ENCODE peak calls at places on chromosomes 3 and 15, in nine cellular contexts. D is cardiac muscle cell, Y is lower lobe of right lung, N is aorta, O is BE2C, G is K562, F is H9, E is upper lobe of right lung, I is RWPE2. B is an unnamed sample.

GRCh38 chr3:180467177-180467576 is 134.8 kb upstream of the TTC14 start:
- DNase-seq in D (no peak), Y (no peak), N (no peak), O (no peak), G (no peak), F (no peak), E (no peak), I (no peak), B (no peak)

GRCh38 chr15:95556866-95557225 is 773.7 kb upstream of the NR2F2 start:
- DNase-seq in D (no peak), Y (no peak), N (no peak), O (no peak), G (no peak), F (no peak), E (no peak), I (no peak), B (no peak)

GRCh38 chr3:52872245-52872644 is 25.1 kb downstream of the STIMATE start:
- DNase-seq in D (no peak), Y (no peak), N (no peak), O (no peak), G (no peak), F (no peak), E (no peak), I (no peak), B (no peak)

GRCh38 chr3:48065035-48065434 is 48.8 kb upstream of the MAP4 start:
- DNase-seq in D (no peak), Y (no peak), N (no peak), O (no peak), G (no peak), F (no peak), E (no peak), I (no peak), B (no peak)

GRCh38 chr3:183161552-183162345 is 785 bp downstream of the LAMP3 start:
- DNase-seq in D (peak; percentile 61), Y (no peak), N (no peak), O (no peak), G (no peak), F (peak; percentile 74), E (no peak), I (no peak), B (no peak)

GRCh38 chr3:151437906-151438305 is 23.0 kb downstream of the IGSF10 start:
- DNase-seq in D (no peak), Y (no peak), N (no peak), O (no peak), G (no peak), F (no peak), E (no peak), I (no peak), B (no peak)

GRCh38 chr3:172595648-172596393 is 72.6 kb upstream of the TNFSF10 start:
- DNase-seq in D (peak; percentile 52), Y (no peak), N (no peak), O (no peak), G (peak; percentile 32), F (no peak), E (no peak), I (no peak), B (no peak)

GRCh38 chr15:95302206-95302605 is 1028.3 kb upstream of the NR2F2 start:
- DNase-seq in D (no peak), Y (no peak), N (no peak), O (no peak), G (no peak), F (no peak), E (no peak), I (no peak), B (no peak)

GRCh38 chr15:77118787-77119410 is 48.0 kb upstream of the TSPAN3 start:
- DNase-seq in D (peak; percentile 66), Y (no peak), N (no peak), O (peak; percentile 38), G (no peak), F (no peak), E (no peak), I (no peak), B (peak; percentile 26)

GRCh38 chr3:121748638-121749275 is 784 bp downstream of the GOLGB1 start:
- DNase-seq in D (peak; percentile 75), Y (peak; percentile 81), N (no peak), O (no peak), G (no peak), F (no peak), E (no peak), I (no peak), B (peak; percentile 17)

GRCh38 chr3:60536420-60536819 is 714.8 kb downstream of the FHIT start:
- DNase-seq in D (no peak), Y (no peak), N (no peak), O (no peak), G (no peak), F (no peak), E (no peak), I (no peak), B (no peak)

GRCh38 chr15:55715355-55716076 is 27.4 kb downstream of the PRTG start:
- DNase-seq in D (peak; percentile 56), Y (no peak), N (no peak), O (no peak), G (no peak), F (peak; percentile 32), E (no peak), I (no peak), B (no peak)

GRCh38 chr15:72982750-72983149 is 69.5 kb upstream of the NEO1 start:
- DNase-seq in D (no peak), Y (no peak), N (no peak), O (no peak), G (no peak), F (no peak), E (no peak), I (no peak), B (no peak)

GRCh38 chr3:52679811-52680210 is 5.9 kb downstream of the PBRM1 start:
- DNase-seq in D (no peak), Y (no peak), N (no peak), O (no peak), G (no peak), F (no peak), E (no peak), I (no peak), B (no peak)

GRCh38 chr15:66981746-66982145 is 83.7 kb upstream of the SMAD3 start:
- DNase-seq in D (no peak), Y (no peak), N (no peak), O (no peak), G (peak; percentile 3), F (no peak), E (no peak), I (no peak), B (no peak)

DNA sequence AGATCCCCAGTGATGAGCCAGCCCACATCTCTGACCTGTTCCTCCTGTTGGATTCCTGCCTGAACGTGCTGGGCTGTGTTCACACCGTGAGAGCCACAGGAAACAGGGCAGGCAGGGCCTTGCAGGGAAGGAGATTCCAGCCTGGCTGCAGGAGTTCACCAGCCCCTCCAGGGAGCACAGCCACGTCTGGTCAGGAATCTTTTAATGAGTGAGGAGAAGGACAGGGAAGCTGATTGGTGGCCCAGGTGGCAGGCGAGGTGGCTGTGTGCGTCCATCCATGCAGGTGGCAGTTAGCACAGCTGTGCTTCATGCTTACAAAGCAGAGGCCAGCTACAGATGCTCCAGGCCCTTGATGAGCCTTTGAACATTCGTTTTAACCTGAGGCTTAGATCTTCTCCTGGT is 10.5 kb downstream of the LRRK1 start:
- DNase-seq in D (peak; percentile 37), Y (no peak), N (no peak), O (no peak), G (no peak), F (no peak), E (no peak), I (no peak), B (no peak)
- H3K4me1 ChIP-seq in D (peaks cover 7% of the 10 kb centered on the region), Y (no peaks in the 10 kb centered on the region), N (no peaks in the 10 kb centered on the region), O (no peaks in the 10 kb centered on the region), G (no peaks in the 10 kb centered on the region), F (no peaks in the 10 kb centered on the region), E (no peaks in the 10 kb centered on the region), I (peaks cover 15% of the 10 kb centered on the region), B (no peaks in the 10 kb centered on the region)

GRCh38 chr3:166011771-166012170 is 174.5 kb upstream of the BCHE start:
- DNase-seq in D (no peak), Y (no peak), N (no peak), O (no peak), G (no peak), F (no peak), E (no peak), I (no peak), B (no peak)
- H3K27me3 ChIP-seq in D (no peaks in the 10 kb centered on the region), Y (no peaks in the 10 kb centered on the region), N (no peaks in the 10 kb centered on the region), O (no peaks in the 10 kb centered on the region), G (no peaks in the 10 kb centered on the region), F (no peaks in the 10 kb centered on the region), E (no peaks in the 10 kb centered on the region), I (no peaks in the 10 kb centered on the region), B (no peaks in the 10 kb centered on the region)

GRCh38 chr3:482479-482878 is 285.9 kb downstream of the CHL1 start:
- DNase-seq in D (no peak), Y (no peak), N (peak; percentile 71), O (no peak), G (no peak), F (no peak), E (no peak), I (peak; percentile 34), B (no peak)

GRCh38 chr3:480070-480469 is 283.5 kb downstream of the CHL1 start:
- DNase-seq in D (no peak), Y (no peak), N (no peak), O (no peak), G (no peak), F (no peak), E (no peak), I (no peak), B (no peak)

GRCh38 chr3:484302-484701 is 287.7 kb downstream of the CHL1 start:
- DNase-seq in D (peak; percentile 45), Y (no peak), N (no peak), O (no peak), G (no peak), F (no peak), E (no peak), I (no peak), B (no peak)

GRCh38 chr3:487580-487979 is 291.0 kb downstream of the CHL1 start:
- DNase-seq in D (no peak), Y (no peak), N (no peak), O (no peak), G (no peak), F (no peak), E (no peak), I (no peak), B (no peak)

DNA sequence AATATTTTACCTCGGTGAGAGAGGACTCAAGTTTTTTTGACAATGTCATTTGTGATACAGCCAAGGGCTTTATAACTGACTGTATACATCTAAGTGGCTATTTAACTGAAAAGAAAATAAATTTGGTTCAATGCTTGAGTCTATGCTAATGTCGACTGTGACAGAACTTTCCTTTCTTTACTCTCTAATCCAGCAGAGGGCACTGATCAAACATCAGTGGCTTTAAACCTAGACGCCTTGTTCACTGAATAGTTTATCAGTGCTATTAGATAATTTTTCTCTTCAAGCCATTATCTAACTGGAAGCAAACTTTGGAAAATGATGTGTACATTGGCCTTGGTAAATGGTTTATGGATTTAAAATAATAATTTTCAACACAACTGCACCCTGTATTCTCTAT is 285.1 kb downstream of the CHL1 start:
- DNase-seq in D (no peak), Y (no peak), N (no peak), O (no peak), G (no peak), F (no peak), E (no peak), I (no peak), B (no peak)
- H3K9me3 ChIP-seq in D (no peaks in the 10 kb centered on the region), Y (no peaks in the 10 kb centered on the region), N (no peaks in the 10 kb centered on the region), O (no peaks in the 10 kb centered on the region), G (peaks cover 3% of the 10 kb centered on the region), F (no peaks in the 10 kb centered on the region), E (no peaks in the 10 kb centered on the region), I (no peaks in the 10 kb centered on the region), B (no peaks in the 10 kb centered on the region)

DNA sequence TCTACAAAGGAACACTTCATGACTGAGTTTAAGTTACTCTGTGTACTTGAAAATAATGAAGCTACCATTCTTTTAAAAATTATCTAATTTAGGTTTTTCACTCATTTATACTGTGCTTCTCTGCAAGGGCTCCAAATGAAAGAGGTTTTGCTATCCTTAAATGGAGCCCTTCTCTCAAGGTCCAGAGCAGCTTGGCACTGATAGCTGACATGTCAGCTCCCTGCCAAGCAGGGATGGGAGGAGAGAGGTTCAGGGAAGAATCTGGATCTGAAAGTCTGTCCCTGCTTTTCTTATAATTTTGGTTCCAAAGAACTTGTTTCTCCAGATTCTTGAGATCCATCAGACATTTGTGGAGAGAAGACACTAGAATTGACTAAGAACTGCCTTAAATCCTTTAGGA is 39.1 kb downstream of the MRPS11 start:
- DNase-seq in D (no peak), Y (no peak), N (no peak), O (no peak), G (no peak), F (no peak), E (no peak), I (no peak), B (no peak)
- H3K4me1 ChIP-seq in D (no peaks in the 10 kb centered on the region), Y (no peaks in the 10 kb centered on the region), N (no peaks in the 10 kb centered on the region), O (no peaks in the 10 kb centered on the region), G (no peaks in the 10 kb centered on the region), F (peaks cover 6% of the 10 kb centered on the region), E (no peaks in the 10 kb centered on the region), I (no peaks in the 10 kb centered on the region), B (no peaks in the 10 kb centered on the region)